ENCODE peak calls at places on chromosomes 7 and 10, in seven cellular contexts. K, P, V, F, I, R and T are unnamed samples.

GRCh38 chr7:108461855-108462254 is 5.6 kb upstream of the NRCAM start:
- DNase-seq in K (no peak), P (no peak), V (no peak), F (no peak), I (no peak), R (no peak), T (peak; percentile 23)

GRCh38 chr7:44143606-44144250 is 2.6 kb upstream of the MYL7 start:
- DNase-seq in K (no peak), P (no peak), V (no peak), F (peak; percentile 16), I (no peak), R (no peak), T (no peak)

GRCh38 chr10:121709674-121710073 is 111.4 kb upstream of the FGFR2 start:
- DNase-seq in K (no peak), P (no peak), V (no peak), F (peak; percentile 37), I (no peak), R (no peak), T (no peak)

GRCh38 chr10:29734640-29734979 is 99.8 kb upstream of the SVIL start:
- DNase-seq in K (no peak), P (no peak), V (no peak), F (no peak), I (no peak), R (no peak), T (no peak)

GRCh38 chr7:128697301-128697905 is 25.3 kb downstream of the GARIN1A start:
- DNase-seq in K (peak; percentile 87), P (peak; percentile 50), V (peak; percentile 6), F (peak; percentile 38), I (no peak), R (peak; percentile 56), T (peak; percentile 97)

GRCh38 chr7:74479066-74479781 is 25.5 kb downstream of the GTF2IRD1 start:
- DNase-seq in K (no peak), P (peak; percentile 53), V (no peak), F (peak; percentile 33), I (no peak), R (peak; percentile 61), T (peak; percentile 59)

GRCh38 chr10:13382759-13383753 is 35.0 kb upstream of the SEPHS1 start:
- DNase-seq in K (no peak), P (no peak), V (no peak), F (no peak), I (no peak), R (peak; percentile 87), T (peak; percentile 17)

GRCh38 chr7:10128748-10129147 is 844.9 kb upstream of the PHF14 start:
- DNase-seq in K (no peak), P (no peak), V (no peak), F (no peak), I (no peak), R (no peak), T (no peak)